ENCODE peak calls at places on chromosomes 11 and 22, in six cellular contexts. E is heart left ventricle, V is left ventricle myocardium inferior, N is brain microvascular endothelial cell, D is A549, W is kidney epithelial cell. P is an unnamed sample.

GRCh38 chr11:134890446-134890845 is 478.4 kb upstream of the B3GAT1 start:
- DNase-seq in N (no peak), W (no peak), D (no peak), V (no peak), E (no peak), P (no peak)

GRCh38 chr11:18321622-18321990 is 334 bp downstream of the HPS5 start:
- DNase-seq in D (no peak), N (no peak), E (no peak), W (no peak), V (no peak), P (no peak)

GRCh38 chr11:122709042-122709760 is 53.7 kb downstream of the UBASH3B start:
- DNase-seq in D (no peak), V (no peak), E (no peak), W (peak), N (peak), P (peak)

GRCh38 chr22:19832476-19833108 is 22.1 kb downstream of the GNB1L start:
- DNase-seq in V (no peak), D (no peak), W (no peak), E (no peak), N (no peak), P (no peak)

GRCh38 chr11:6270584-6271246 is 11.1 kb downstream of the CCKBR start:
- DNase-seq in E (no peak), D (no peak), V (no peak), W (no peak), N (no peak), P (no peak)

GRCh38 chr22:25970348-25970995 is 198.8 kb upstream of the SEZ6L start:
- DNase-seq in W (no peak), V (peak), N (no peak), D (no peak), E (peak), P (no peak)

GRCh38 chr11:86954288-86955110 is 696 bp downstream of the FZD4 start:
- DNase-seq in N (no peak), W (no peak), E (peak), V (no peak), D (peak), P (no peak)

GRCh38 chr11:108511851-108512474 is 13.8 kb upstream of the POGLUT3 start:
- DNase-seq in E (no peak), D (no peak), W (peak), V (no peak), N (peak), P (peak)

GRCh38 chr11:61700221-61700620 is 20.0 kb downstream of the DAGLA start:
- DNase-seq in D (peak), N (peak), W (peak), V (no peak), E (no peak), P (peak)

GRCh38 chr11:47355283-47356128 is 3.0 kb upstream of the MYBPC3 start:
- DNase-seq in V (peak), E (peak), D (peak), W (peak), N (peak), P (peak)

GRCh38 chr11:69319255-69320106 is 25.5 kb downstream of the MYEOV start:
- DNase-seq in V (no peak), D (no peak), W (no peak), N (no peak), E (no peak), P (no peak)

GRCh38 chr11:131674051-131674755 is 303.8 kb downstream of the NTM start:
- DNase-seq in E (peak), W (peak), V (peak), N (peak), D (peak), P (no peak)

DNA sequence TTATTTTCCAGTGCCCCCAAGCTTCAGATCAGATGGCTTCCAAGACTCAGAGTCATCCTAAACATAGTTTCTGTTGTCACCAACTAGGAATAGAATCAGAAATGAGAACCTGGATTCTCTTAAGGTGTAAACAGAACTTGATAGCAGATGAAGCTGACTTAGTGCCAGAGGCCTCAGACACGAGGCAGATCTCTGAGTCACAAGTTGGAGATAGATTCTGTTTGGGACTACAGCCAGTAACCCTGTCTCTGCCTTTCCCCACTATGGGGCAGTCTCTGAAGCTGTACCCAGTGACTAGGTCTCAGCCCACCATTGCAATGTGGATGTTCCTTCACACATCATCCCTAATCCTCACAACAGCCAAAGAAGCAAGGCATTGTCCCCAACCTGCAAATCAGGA is 25.4 kb downstream of the NEU3 start:
- DNase-seq in W (no peak), N (peak), D (no peak), E (peak), V (no peak), P (peak)
- TF ChIP-seq CTCF in W (no peak), N (peak), D (no peak), E (no peak), V (no peak), P (peak)

GRCh38 chr22:39255449-39256185 is 10.8 kb upstream of the PDGFB start:
- DNase-seq in V (no peak), W (no peak), D (no peak), E (peak), N (no peak), P (no peak)
- H3K4me3 ChIP-seq in V (no peak), W (no peak), D (no peak), E (no peak), N (no peak), P (no peak)

GRCh38 chr11:59106363-59107336 is at the start of gene FAM111B:
- DNase-seq in V (peak), E (peak), W (peak), D (peak), N (peak), P (peak)

GRCh38 chr11:59097113-59097708 is 9.8 kb upstream of the FAM111B start:
- DNase-seq in N (peak), D (no peak), E (no peak), V (peak), W (no peak), P (peak)

DNA sequence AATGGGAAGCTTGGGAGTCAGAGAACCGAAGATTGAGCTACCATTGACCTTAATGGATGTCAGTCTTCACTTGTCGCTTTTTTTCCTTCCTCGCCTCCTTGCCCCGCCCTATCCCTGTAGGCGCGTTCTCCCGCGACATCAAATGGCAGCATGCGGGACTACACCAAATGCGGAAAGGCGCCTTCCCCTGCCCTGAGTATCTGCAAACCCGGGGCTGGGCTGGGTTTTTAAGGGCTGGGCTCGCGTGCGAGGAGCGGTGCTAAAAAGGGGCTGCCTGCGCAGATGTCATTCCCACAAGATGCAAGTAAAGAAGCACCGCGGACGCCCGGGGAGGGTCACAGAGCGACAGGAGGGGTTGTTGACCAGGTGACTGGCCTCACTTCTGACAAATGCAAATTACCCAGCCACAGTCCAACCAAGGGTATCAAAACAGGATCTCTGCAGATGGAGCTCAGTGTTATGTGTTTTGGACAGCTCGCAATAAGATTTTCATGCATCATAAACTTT is 4.7 kb upstream of the FAM111B start:
- DNase-seq in V (peak), E (peak), N (peak), W (no peak), D (peak), P (no peak)
- TF ChIP-seq CTCF in V (peak), E (peak), N (peak), W (peak), D (peak), P (peak)

GRCh38 chr11:76148941-76149613 is 57.2 kb downstream of the WNT11 start:
- DNase-seq in D (no peak), E (no peak), N (no peak), V (no peak), W (no peak), P (no peak)
- H3K4me3 ChIP-seq in D (no peak), E (no peak), N (no peak), V (no peak), W (no peak), P (no peak)

DNA sequence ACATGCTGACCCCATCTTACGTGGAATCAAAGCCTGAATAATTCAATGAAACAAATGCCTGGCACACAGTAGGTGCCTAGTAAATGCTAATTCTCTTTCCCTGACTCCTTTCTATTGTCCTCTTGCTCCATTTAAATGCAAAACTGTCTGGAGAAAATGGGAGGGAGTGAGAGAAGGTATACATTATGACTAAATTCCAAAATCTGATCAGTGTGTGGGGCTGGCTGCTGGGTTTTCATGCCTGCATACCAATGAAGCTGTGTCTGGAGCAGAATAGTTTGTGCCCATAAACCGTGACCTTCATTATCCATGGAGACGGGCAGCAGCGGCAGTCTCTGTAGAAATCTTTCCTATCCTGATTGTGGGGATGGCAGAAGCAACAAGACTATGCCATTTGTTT is 223.4 kb upstream of the ZBED5 start:
- DNase-seq in E (no peak), V (no peak), D (no peak), N (no peak), W (peak), P (no peak)
- TF ChIP-seq CTCF in E (no peak), V (no peak), D (no peak), N (no peak), W (no peak), P (no peak)

P was measured in epithelial cell of proximal tubule.